ENCODE peak calls at places on chromosomes 3 and 15, in six cellular contexts. A, Z, Y, Q, G and U are unnamed samples.

GRCh38 chr15:68382286-68383007 is 49.5 kb downstream of the ITGA11 start:
- DNase-seq in A (no peak), Z (no peak), Y (no peak), Q (peak), G (peak), U (no peak)

GRCh38 chr15:57916695-57917094 is 148.8 kb downstream of the ALDH1A2 start:
- DNase-seq in A (no peak), Z (no peak), Y (no peak), Q (no peak), G (no peak), U (no peak)

GRCh38 chr3:139559541-139559940 is 20.0 kb upstream of the RBP1 start:
- DNase-seq in A (no peak), Z (no peak), Y (no peak), Q (no peak), G (peak), U (no peak)

GRCh38 chr3:66394261-66395249 is 106.3 kb downstream of the LRIG1 start:
- DNase-seq in A (peak), Z (no peak), Y (no peak), Q (peak), G (peak), U (peak)

GRCh38 chr15:60582370-60583036 is 103.6 kb upstream of the ICE2 start:
- DNase-seq in A (no peak), Z (no peak), Y (no peak), Q (peak), G (peak), U (peak)

GRCh38 chr3:39671600-39671999 is 137.8 kb upstream of the MYRIP start:
- DNase-seq in A (no peak), Z (no peak), Y (no peak), Q (peak), G (no peak), U (peak)

GRCh38 chr3:188169826-188170455 is 16.0 kb downstream of the LPP start:
- DNase-seq in A (no peak), Z (no peak), Y (no peak), Q (no peak), G (no peak), U (peak)

GRCh38 chr3:77372634-77373346 is 332.9 kb downstream of the ROBO2 start:
- DNase-seq in A (no peak), Z (no peak), Y (no peak), Q (no peak), G (no peak), U (no peak)

GRCh38 chr3:48715179-48715800 is 1.7 kb downstream of the IP6K2 start:
- DNase-seq in A (no peak), Z (no peak), Y (no peak), Q (peak), G (peak), U (peak)

GRCh38 chr15:42032376-42033213 is 11.8 kb upstream of the PLA2G4E start:
- DNase-seq in A (no peak), Z (no peak), Y (no peak), Q (no peak), G (no peak), U (no peak)

GRCh38 chr15:83250766-83251165 is 33.7 kb downstream of the BNC1 start:
- DNase-seq in A (no peak), Z (no peak), Y (no peak), Q (peak), G (no peak), U (peak)

DNA sequence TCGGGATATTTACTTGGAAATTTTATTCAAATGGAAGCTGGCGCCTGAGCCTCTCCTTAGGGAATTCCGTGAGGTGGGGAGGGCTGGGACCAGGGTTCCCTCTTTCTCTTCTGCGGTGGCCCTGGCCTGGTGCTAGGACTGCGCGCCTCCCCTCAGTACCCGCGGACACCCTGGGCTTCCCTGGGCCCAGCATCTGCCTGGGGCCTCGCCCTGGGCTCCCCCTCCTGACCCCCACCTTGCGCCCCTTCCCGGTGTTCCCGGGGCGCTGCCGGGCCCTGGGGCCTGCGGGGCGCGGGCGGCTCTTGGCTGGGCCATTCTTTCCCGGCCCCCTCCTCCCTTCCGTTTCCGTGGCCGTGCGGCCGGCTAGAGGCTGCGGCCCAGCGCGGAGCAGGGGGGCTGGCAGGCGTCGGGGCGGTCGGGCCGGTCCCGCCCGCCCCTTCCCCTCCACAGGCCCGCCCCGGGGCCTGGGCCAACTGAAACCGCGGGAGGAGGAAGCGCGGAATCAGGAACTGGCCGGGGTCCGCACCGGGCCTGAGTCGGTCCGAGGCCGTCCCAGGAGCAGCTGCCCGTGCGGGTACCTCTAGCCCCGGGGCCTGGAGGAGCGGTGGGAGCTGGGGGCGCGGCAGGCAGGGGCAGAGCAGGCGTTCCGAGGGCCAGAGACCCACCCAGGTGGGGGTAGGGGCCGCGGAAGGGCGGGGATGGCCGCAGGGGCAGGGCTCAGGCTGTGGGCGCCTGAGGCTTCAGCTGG is at the start of gene FES:
- DNase-seq in A (peak), Z (peak), Y (no peak), Q (peak), G (peak), U (peak)
- H3K4me3 ChIP-seq in A (peak), Z (no peak), Y (peak), Q (peak), G (peak), U (peak)

DNA sequence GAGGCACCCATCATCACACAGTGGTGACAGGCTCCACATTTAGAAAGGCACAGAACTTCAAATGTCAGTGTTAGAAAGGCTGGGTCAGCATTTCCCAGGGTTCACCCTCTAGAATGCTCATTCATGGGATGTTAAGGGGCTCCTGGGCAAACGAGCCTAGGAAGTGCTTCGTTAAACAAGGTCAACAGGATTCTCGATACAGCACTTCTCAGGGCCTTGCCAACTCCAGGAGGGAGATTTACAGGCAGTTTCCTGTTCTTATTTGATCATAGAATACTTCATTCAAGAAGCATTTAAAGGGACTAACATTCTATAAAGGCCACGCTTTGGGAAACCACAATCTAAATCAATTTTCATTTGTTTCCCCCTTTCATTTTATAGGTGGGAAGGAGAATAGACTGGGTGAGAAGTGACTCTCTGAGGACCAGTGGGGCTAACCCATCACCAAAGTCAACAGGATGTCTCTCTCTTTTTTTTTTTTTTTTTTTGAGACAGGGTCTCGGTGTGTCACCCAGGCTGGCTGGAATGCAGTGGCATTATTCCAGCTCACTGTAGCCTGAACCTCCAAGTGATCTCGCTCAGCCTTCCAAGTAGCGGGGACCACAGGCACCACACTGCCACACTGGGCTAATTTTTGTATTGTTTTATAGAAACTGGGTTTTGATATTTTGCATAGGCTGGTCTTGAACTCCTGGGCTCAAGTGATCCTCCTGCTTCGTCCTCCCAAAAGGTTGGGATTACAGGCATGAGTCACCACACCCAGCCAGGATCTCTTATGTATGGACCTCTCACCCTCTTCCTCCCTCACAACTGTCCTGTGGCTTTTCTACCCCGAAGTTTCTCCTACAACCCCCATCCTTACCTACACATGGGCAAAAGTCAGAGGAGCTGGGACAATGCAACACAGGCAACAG is 14.1 kb downstream of the IGDCC4 start:
- DNase-seq in A (no peak), Z (no peak), Y (no peak), Q (no peak), G (peak), U (no peak)
- H3K4me3 ChIP-seq in A (no peak), Z (no peak), Y (no peak), Q (no peak), G (no peak), U (no peak)

DNA sequence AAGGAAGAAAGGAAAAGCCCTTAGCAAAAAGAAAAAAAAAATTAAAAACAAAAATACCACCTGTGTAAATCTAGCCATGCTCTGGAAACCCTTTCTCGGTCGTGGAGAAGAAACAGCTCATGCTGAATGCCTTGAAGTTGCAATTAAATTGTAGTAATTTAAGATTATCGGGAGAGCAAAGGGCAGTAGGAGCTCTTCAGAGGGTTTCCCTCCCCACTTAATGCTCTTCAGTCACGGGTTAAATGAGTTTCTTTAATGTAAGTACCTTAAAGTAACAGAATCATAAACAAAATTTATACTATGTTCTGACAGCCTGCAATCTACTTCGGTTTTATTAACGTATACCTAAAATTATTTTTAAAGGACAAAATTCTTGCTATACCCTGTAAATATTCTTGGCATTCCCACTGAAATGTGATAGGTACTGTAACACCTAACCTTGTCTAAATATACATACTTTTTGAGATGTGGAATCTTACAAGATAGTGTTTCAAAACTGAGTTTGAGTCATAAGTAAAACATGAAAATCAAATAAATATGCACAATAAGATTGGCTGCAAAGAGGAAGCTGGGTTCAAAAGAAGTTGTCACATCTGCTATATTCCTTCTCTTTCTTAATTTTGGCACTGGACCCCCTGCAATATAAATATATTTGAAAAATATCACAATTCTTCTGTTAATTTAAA is 5.3 kb downstream of the FOXP1 start:
- DNase-seq in A (no peak), Z (no peak), Y (no peak), Q (peak), G (peak), U (no peak)
- H3K4me3 ChIP-seq in A (no peak), Z (no peak), Y (no peak), Q (peak), G (no peak), U (no peak)

GRCh38 chr3:32844322-32844654 is 26.5 kb downstream of the TRIM71 start:
- DNase-seq in A (no peak), Z (no peak), Y (no peak), Q (no peak), G (no peak), U (no peak)
- H3K4me3 ChIP-seq in A (no peak), Z (no peak), Y (no peak), Q (no peak), G (no peak), U (no peak)

DNA sequence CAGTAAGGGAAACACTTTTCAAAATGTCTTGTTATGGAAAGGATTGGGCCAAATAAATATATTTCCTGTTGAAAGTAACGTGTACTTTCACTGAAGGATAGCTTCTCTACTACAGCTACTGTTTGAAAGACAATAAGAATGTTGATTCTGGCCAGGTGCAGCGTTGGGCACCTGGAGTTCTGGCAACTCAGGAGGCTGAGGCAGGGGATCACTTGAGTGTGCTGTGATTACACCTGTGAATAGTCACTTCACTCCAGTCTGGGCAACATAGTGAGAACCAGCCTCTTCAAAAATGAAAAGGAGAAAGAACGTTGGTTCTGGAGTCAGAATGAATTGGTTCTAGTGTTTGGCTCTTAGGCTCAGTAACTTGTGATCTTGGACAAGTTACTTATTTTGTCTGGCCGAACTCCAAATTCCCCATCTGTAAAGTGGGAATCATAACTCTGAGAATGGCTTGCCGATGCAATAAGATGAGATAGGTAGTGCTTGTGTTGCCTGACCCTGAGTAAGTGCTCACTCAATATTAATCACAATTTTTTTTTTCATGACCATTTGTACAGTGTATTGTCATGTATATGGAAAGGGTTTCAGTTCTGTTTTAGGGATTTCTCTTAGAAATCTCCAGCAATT is 310.8 kb downstream of the PTPRG start:
- DNase-seq in A (no peak), Z (no peak), Y (no peak), Q (peak), G (no peak), U (peak)
- H3K4me3 ChIP-seq in A (no peak), Z (no peak), Y (no peak), Q (no peak), G (no peak), U (no peak)

DNA sequence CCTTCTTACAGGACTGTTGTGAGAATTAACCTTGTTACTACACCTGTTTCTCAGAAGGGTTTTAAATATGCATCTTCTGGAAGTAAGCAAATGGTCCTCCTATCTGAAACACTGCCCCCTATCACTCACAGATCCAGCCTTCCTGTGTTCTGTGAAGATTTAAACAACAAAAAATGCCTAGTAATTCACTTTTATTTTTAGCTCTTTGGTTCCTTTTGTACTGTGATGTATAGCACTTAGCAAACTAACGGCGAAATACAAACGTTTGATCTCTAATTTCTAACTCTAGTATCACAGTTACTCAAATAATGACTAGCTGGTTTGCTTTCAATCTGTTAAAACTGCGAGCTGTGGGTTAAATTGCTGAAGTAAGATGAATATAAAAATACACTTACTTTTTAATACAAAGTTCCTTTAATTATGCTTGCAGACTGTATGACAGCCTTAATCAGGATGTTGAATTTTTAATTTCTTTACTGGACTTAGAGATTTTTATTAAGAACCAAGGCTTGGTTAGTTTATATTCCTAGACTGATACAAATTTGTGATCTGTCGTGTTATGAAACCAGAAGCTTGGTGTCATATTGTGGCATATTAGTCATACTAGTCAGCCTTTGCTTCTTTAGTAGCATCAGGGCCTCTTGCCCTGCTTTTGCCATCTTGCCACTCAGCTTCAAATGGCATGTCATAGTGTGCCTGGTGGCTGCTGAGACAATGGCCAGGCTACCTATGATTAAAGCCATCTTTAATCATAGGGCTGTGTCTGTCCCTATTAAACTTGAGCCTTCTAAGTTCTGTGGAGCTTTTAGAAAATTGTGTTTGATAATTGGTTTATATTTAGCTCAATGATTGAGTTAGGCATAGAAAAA is 9.2 kb downstream of the EIF3J start:
- DNase-seq in A (no peak), Z (no peak), Y (no peak), Q (peak), G (peak), U (peak)
- H3K4me3 ChIP-seq in A (no peak), Z (no peak), Y (no peak), Q (no peak), G (no peak), U (no peak)

GRCh38 chr3:173411288-173412064 is 13.9 kb downstream of the NLGN1 start:
- DNase-seq in A (no peak), Z (peak), Y (no peak), Q (peak), G (peak), U (peak)
- H3K4me3 ChIP-seq in A (no peak), Z (no peak), Y (no peak), Q (no peak), G (no peak), U (no peak)

GRCh38 chr3:168213920-168214319 is 118.2 kb upstream of the GOLIM4 start:
- DNase-seq in A (no peak), Z (no peak), Y (no peak), Q (no peak), G (no peak), U (peak)
- H3K4me3 ChIP-seq in A (no peak), Z (no peak), Y (no peak), Q (no peak), G (no peak), U (no peak)

GRCh38 chr3:149813367-149814281 is 609 bp downstream of the RNF13 start:
- DNase-seq in A (peak), Z (peak), Y (no peak), Q (peak), G (peak), U (peak)

GRCh38 chr3:149815318-149815717 is 2.3 kb downstream of the RNF13 start:
- DNase-seq in A (no peak), Z (no peak), Y (no peak), Q (no peak), G (no peak), U (no peak)

GRCh38 chr3:149816326-149816725 is 3.3 kb downstream of the RNF13 start:
- DNase-seq in A (no peak), Z (no peak), Y (no peak), Q (no peak), G (no peak), U (no peak)

GRCh38 chr3:149816986-149817385 is 4.0 kb downstream of the RNF13 start:
- DNase-seq in A (no peak), Z (no peak), Y (no peak), Q (peak), G (peak), U (peak)

DNA sequence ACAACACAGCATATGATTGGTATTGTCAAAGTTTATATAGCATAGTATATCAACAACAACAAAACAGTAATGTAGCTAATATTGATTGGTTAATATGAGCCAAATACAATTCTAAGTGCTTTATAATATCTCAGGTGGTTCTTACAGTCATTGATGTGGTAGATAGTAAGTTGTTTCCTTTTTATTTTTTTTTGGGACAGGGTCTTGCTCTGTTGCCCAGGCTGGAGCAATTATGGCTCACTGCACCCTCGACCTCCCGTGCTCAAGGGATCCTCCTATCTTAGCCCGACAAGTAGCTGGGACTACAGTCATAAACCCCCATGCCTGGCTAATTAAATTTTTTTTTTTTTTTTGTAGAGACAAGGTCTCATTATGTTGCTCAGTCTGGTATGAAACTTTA is 2.7 kb downstream of the RNF13 start:
- DNase-seq in A (no peak), Z (no peak), Y (no peak), Q (no peak), G (no peak), U (no peak)
- H3K4me3 ChIP-seq in A (no peak), Z (no peak), Y (no peak), Q (no peak), G (no peak), U (no peak)